ENCODE peak calls at places on chromosome X, in six cellular contexts. J, K, U, R, L and Q are unnamed samples.

GRCh38 chrX:17521871-17522693 is 147.1 kb downstream of the NHS start:
- DNase-seq in J (peak), K (no peak), U (peak), R (peak), L (no peak), Q (no peak)

GRCh38 chrX:24100713-24101112 is 46.0 kb downstream of the EIF2S3 start:
- DNase-seq in J (peak), K (no peak), U (no peak), R (no peak), L (no peak), Q (no peak)

GRCh38 chrX:120839506-120839905 is 36.2 kb downstream of the CT47B1 start:
- DNase-seq in J (peak), K (no peak), U (no peak), R (no peak), L (no peak), Q (no peak)

GRCh38 chrX:5876984-5877655 is 351.5 kb downstream of the NLGN4X start:
- DNase-seq in J (no peak), K (no peak), U (peak), R (no peak), L (no peak), Q (no peak)

GRCh38 chrX:130120746-130121504 is 10.6 kb upstream of the ELF4 start:
- DNase-seq in J (peak), K (peak), U (peak), R (no peak), L (peak), Q (peak)

GRCh38 chrX:1205681-1206611 is 6.5 kb downstream of the CRLF2 start:
- DNase-seq in J (peak), K (peak), U (peak), R (peak), L (peak), Q (no peak)

GRCh38 chrX:70422886-70423336 is at the start of gene GDPD2:
- DNase-seq in J (peak), K (no peak), U (peak), R (no peak), L (no peak), Q (no peak)

GRCh38 chrX:109714340-109714958 is 18.6 kb downstream of the ACSL4 start:
- DNase-seq in J (peak), K (no peak), U (no peak), R (peak), L (no peak), Q (no peak)

GRCh38 chrX:69320116-69320515 is 154.9 kb upstream of the PJA1 start:
- DNase-seq in J (no peak), K (no peak), U (no peak), R (no peak), L (peak), Q (no peak)

GRCh38 chrX:110218591-110218990 is 99.3 kb downstream of the AMMECR1 start:
- DNase-seq in J (peak), K (no peak), U (no peak), R (no peak), L (no peak), Q (no peak)

GRCh38 chrX:56987741-56988140 is 7.6 kb downstream of the SPIN3 start:
- DNase-seq in J (no peak), K (no peak), U (no peak), R (no peak), L (no peak), Q (no peak)

GRCh38 chrX:48156014-48156413 is 25.6 kb downstream of the SPACA5B start:
- DNase-seq in J (no peak), K (no peak), U (no peak), R (no peak), L (no peak), Q (no peak)

GRCh38 chrX:456146-456545 is 69.4 kb upstream of the PPP2R3B start:
- DNase-seq in J (no peak), K (no peak), U (no peak), R (no peak), L (no peak), Q (no peak)

GRCh38 chrX:71181558-71181909 is 36.9 kb downstream of the NLGN3 start:
- DNase-seq in J (no peak), K (peak), U (peak), R (no peak), L (no peak), Q (peak)

GRCh38 chrX:154457491-154458115 is 478 bp upstream of the PLXNA3 start:
- DNase-seq in J (no peak), K (peak), U (peak), R (no peak), L (no peak), Q (no peak)

GRCh38 chrX:47595701-47596655 is 13.7 kb downstream of the TIMP1 start:
- DNase-seq in J (peak), K (no peak), U (no peak), R (no peak), L (no peak), Q (no peak)

GRCh38 chrX:40945366-40945713 is 139.9 kb upstream of the USP9X start:
- DNase-seq in J (peak), K (no peak), U (no peak), R (peak), L (no peak), Q (no peak)

GRCh38 chrX:152817082-152817744 is 13.3 kb downstream of the CETN2 start:
- DNase-seq in J (peak), K (no peak), U (peak), R (no peak), L (no peak), Q (no peak)
- TF ChIP-seq CTCF in J (peak), K (no peak), U (peak), R (peak), L (no peak), Q (no peak)

DNA sequence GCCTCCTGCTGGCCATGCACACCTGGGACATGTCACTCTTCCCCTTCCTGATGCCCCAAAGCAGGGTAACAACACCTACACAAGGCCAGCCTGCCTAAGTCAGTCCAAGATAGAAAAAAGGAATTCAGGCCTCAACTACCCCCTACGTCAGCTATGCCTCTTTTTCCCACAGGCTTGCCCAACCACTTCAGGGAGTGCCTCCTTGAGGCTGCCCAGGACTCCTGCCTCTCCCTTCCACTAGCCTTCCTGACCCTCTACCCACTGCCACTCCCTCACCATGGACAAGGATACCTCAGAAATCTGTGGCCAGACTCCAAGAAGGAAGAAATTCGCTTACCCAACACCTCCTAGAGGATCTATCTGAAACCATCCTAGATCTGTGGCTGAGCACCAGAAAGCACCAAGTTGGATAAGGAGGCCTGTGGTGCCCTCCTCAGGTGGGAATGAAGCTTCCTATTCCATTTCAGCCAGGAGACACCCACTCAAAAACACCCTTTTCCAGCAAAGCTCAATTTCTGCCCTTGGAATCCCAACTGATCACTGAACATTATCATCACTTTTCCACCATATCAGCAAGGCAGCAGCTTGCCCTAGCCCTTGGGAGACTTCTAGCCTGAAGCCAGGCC is 1.8 kb downstream of the KDM5C start:
- DNase-seq in J (no peak), K (no peak), U (peak), R (no peak), L (no peak), Q (no peak)
- TF ChIP-seq CTCF in J (no peak), K (no peak), U (no peak), R (no peak), L (no peak), Q (no peak)

DNA sequence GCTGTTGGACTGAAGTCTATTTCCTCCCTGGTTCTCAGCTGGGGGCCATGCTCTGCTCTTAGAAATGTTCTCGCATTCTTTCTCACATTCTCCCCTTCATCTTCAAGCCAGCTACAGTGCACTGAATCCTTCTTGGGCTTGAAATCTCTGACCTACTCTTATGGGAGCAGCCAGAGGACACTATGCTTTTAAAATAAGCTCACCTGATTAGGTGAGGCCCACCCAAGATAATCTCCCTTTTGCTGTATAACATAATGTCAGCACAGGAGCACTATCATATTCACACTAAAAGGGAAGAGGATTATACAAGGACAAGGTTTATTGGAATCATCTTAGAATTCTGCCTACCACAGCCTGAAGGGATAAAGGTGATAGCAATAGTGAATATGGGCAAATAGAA is 146.3 kb downstream of the ZNF674 start:
- DNase-seq in J (no peak), K (no peak), U (no peak), R (no peak), L (no peak), Q (no peak)
- TF ChIP-seq CTCF in J (no peak), K (no peak), U (no peak), R (no peak), L (no peak), Q (no peak)

GRCh38 chrX:72540318-72540717 is 32.3 kb downstream of the HDAC8 start:
- DNase-seq in J (peak), K (no peak), U (peak), R (no peak), L (no peak), Q (no peak)

DNA sequence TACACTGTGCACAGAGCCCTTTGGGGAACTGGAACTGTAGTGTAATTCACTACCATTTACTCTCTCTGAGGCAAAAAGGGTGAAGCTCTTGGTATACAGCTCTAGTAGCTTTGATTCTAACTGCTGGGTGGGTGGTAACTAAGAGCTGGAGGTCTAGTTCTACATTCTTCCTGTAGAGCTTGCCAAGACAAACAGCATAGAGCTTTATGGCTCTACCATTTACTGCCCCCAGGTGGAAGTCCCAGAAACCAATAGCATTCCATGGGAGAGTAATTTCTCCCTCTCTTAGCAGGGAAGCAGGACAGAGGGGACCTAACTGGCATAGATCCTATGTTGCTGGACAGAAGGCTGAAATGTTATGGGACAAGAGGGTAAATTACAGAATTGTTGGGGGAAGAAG is 26.7 kb downstream of the HDAC8 start:
- DNase-seq in J (no peak), K (no peak), U (no peak), R (no peak), L (no peak), Q (no peak)
- TF ChIP-seq CTCF in J (no peak), K (no peak), U (peak), R (peak), L (no peak), Q (no peak)

GRCh38 chrX:38548508-38548907 is 12.8 kb upstream of the TSPAN7 start:
- DNase-seq in J (no peak), K (no peak), U (no peak), R (no peak), L (no peak), Q (no peak)
- TF ChIP-seq CTCF in J (no peak), K (no peak), U (no peak), R (no peak), L (no peak), Q (no peak)

DNA sequence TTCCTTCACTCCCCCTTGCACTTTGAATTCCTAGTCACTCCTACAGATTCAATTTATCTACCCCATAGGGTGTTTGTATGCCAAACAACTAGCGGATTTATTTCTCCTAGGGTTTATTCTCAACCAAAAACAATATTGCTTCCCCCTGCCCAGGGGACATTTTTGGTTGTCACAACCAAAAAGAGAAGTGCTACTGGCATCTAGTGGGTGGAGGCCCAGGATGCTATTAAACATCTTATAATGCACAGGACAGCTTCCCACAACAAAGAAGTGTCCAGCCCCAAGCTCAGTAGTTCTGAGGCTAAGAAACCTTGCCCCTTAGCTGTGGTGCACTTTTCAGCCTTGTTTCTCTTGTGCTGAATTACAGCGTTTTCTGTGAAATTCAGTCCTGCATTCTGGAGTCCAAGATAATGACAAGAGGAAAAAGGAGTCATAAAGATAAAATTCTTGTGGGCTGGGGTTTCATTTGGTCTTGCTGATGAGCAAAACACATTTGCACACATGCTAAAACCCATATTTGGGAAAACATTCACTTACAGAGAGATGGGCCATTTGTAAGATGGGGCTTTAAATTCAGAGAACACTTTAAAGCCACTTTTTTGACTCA is 11.2 kb upstream of the SYTL4 start:
- DNase-seq in J (peak), K (no peak), U (no peak), R (no peak), L (no peak), Q (no peak)
- TF ChIP-seq CTCF in J (no peak), K (no peak), U (no peak), R (no peak), L (no peak), Q (no peak)